ENCODE peak calls at places on chromosome 12, in ten cellular contexts. S is IMR-90, L is K562, N is right lobe of liver, R is erythroblast, C is gastrocnemius medialis, Z is uterus, U is A549, F is ovary, W is Peyer's patch. O is an unnamed sample.
A peak's percentile ranks its signal among the peaks of the same experiment; 100 is the strongest.

GRCh38 chr12:76348079-76348901 is at the start of gene BBS10:
- DNase-seq in S (peak; percentile 91), L (peak; percentile 92), N (peak; percentile 94), R (peak; percentile 91), C (peak; percentile 83), Z (peak; percentile 90), U (peak; percentile 92), F (peak; percentile 89), W (peak; percentile 90), O (peak; percentile 84)

GRCh38 chr12:49558526-49558925 is 9.4 kb downstream of the MCRS1 start:
- DNase-seq in S (no peak), L (no peak), N (no peak), R (no peak), C (no peak), Z (no peak), U (no peak), F (no peak), W (no peak), O (no peak)

GRCh38 chr12:19971396-19971802 is 396.9 kb upstream of the PDE3A start:
- DNase-seq in S (no peak), L (no peak), N (peak; percentile 45), R (no peak), C (no peak), Z (no peak), U (peak; percentile 91), F (no peak), W (no peak), O (no peak)

GRCh38 chr12:128551266-128552025 is 272.3 kb downstream of the SLC15A4 start:
- DNase-seq in S (no peak), L (no peak), N (no peak), R (no peak), C (no peak), Z (no peak), U (no peak), F (no peak), W (no peak), O (no peak)

GRCh38 chr12:64806593-64806992 is 17.9 kb upstream of the TBC1D30 start:
- DNase-seq in S (peak; percentile 82), L (no peak), N (no peak), R (no peak), C (no peak), Z (no peak), U (peak; percentile 33), F (no peak), W (no peak), O (no peak)

GRCh38 chr12:32248594-32249140 is 142.0 kb downstream of the BICD1 start:
- DNase-seq in S (no peak), L (no peak), N (no peak), R (no peak), C (no peak), Z (no peak), U (no peak), F (no peak), W (no peak), O (no peak)

GRCh38 chr12:94980577-94980976 is 22.9 kb downstream of the NDUFA12 start:
- DNase-seq in S (peak; percentile 42), L (no peak), N (no peak), R (no peak), C (no peak), Z (no peak), U (peak; percentile 30), F (no peak), W (no peak), O (no peak)

GRCh38 chr12:50579757-50580267 is 75.0 kb downstream of the DIP2B start:
- DNase-seq in S (peak; percentile 60), L (no peak), N (no peak), R (no peak), C (no peak), Z (no peak), U (peak; percentile 67), F (no peak), W (no peak), O (peak; percentile 40)

GRCh38 chr12:121095544-121096198 is 37.0 kb upstream of the P2RX7 start:
- DNase-seq in S (peak; percentile 35), L (peak; percentile 78), N (peak; percentile 73), R (peak; percentile 58), C (peak; percentile 19), Z (peak; percentile 65), U (peak; percentile 64), F (peak; percentile 77), W (peak; percentile 64), O (peak; percentile 87)

GRCh38 chr12:96749978-96750377 is 157.1 kb upstream of the NEDD1 start:
- DNase-seq in S (no peak), L (no peak), N (no peak), R (no peak), C (no peak), Z (no peak), U (no peak), F (no peak), W (no peak), O (no peak)

GRCh38 chr12:89129471-89129870 is 222.8 kb downstream of the DUSP6 start:
- DNase-seq in S (no peak), L (no peak), N (no peak), R (no peak), C (no peak), Z (no peak), U (no peak), F (no peak), W (no peak), O (no peak)

GRCh38 chr12:52151859-52152783 is 39.7 kb downstream of the KRT80 start:
- DNase-seq in S (peak; percentile 41), L (peak; percentile 75), N (peak; percentile 71), R (peak; percentile 64), C (peak; percentile 25), Z (peak; percentile 58), U (peak; percentile 94), F (peak; percentile 76), W (peak; percentile 46), O (peak; percentile 79)

GRCh38 chr12:26636710-26637328 is 196.2 kb downstream of the ITPR2 start:
- DNase-seq in S (peak; percentile 74), L (no peak), N (no peak), R (no peak), C (no peak), Z (no peak), U (peak; percentile 50), F (no peak), W (no peak), O (no peak)

GRCh38 chr12:116556964-116557706 is 2.0 kb upstream of the MAP1LC3B2 start:
- DNase-seq in S (peak; percentile 26), L (peak; percentile 49), N (no peak), R (no peak), C (no peak), Z (no peak), U (no peak), F (no peak), W (no peak), O (no peak)

GRCh38 chr12:109783965-109784244 is 49.3 kb downstream of the TRPV4 start:
- DNase-seq in S (no peak), L (no peak), N (no peak), R (no peak), C (no peak), Z (no peak), U (no peak), F (no peak), W (no peak), O (no peak)

GRCh38 chr12:737117-737739 is 15.2 kb upstream of the WNK1 start:
- DNase-seq in S (no peak), L (no peak), N (no peak), R (no peak), C (no peak), Z (no peak), U (no peak), F (no peak), W (no peak), O (no peak)

GRCh38 chr12:43957732-43958131 is 121.9 kb downstream of the TMEM117 start:
- DNase-seq in S (peak; percentile 67), L (peak; percentile 44), N (no peak), R (peak; percentile 15), C (no peak), Z (no peak), U (peak; percentile 48), F (no peak), W (no peak), O (peak; percentile 8)

GRCh38 chr12:21296751-21297406 is 37.8 kb downstream of the SLCO1A2 start:
- DNase-seq in S (peak; percentile 2), L (peak; percentile 8), N (no peak), R (no peak), C (no peak), Z (no peak), U (peak; percentile 16), F (no peak), W (no peak), O (peak; percentile 1)

GRCh38 chr12:114405449-114406271 is at the start of gene TBX5:
- DNase-seq in S (peak; percentile 93), L (no peak), N (no peak), R (no peak), C (no peak), Z (no peak), U (no peak), F (no peak), W (no peak), O (no peak)

DNA sequence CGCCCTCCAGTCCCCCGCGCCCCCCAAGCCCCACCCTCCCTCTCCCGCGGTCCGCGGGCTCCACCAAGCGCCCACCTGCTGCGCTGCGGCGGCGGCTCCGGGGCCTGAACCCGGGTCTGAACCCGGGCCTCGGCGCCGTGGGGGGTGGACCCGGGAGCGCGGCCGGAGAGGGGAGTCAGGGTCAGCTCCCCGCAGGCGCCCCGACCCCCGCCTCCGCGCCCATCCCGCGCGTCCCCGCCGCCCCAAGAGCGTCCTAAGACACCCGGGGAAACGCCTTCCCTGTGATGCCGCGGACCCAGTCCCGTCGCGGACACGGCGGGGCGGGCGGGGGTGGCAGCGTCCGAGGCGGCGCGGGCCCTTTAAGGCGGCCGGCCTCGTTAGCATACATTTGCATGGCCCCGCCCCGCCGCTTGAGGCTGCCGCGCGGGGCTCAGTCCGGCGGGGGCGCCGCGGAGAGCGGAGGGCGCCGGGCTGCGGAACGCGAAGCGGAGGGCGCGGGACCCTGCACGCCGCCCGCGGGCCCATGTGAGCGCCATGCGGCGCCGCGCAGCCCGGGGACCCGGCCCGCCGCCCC is at the start of gene MMP17:
- DNase-seq in S (peak; percentile 55), L (peak; percentile 85), N (peak; percentile 48), R (peak; percentile 47), C (no peak), Z (peak; percentile 41), U (peak; percentile 75), F (peak; percentile 71), W (peak; percentile 58), O (no peak)
- TF ChIP-seq POLR2A in S (peak; percentile 33), L (no peak), N (peak; percentile 31), R (no peak), C (peak; percentile 24), Z (no peak), U (peak; percentile 83), F (no peak), W (no peak), O (peak; percentile 86)

GRCh38 chr12:4320859-4321701 is at the start of gene TIGAR:
- DNase-seq in S (peak; percentile 93), L (peak; percentile 89), N (peak; percentile 95), R (peak; percentile 89), C (peak; percentile 87), Z (peak; percentile 92), U (peak; percentile 95), F (peak; percentile 89), W (peak; percentile 93), O (peak; percentile 97)
- TF ChIP-seq POLR2A in S (peak; percentile 95), L (peak; percentile 64), N (peak; percentile 94), R (peak; percentile 27), C (peak; percentile 91), Z (peak; percentile 78), U (peak; percentile 98), F (peak; percentile 6), W (peak; percentile 89), O (peak; percentile 99)

GRCh38 chr12:54393743-54394142 is 9.2 kb upstream of the ZNF385A start:
- DNase-seq in S (no peak), L (no peak), N (no peak), R (no peak), C (no peak), Z (no peak), U (no peak), F (no peak), W (no peak), O (no peak)
- TF ChIP-seq POLR2A in S (no peak), L (no peak), N (no peak), R (no peak), C (no peak), Z (no peak), U (no peak), F (no peak), W (no peak), O (no peak)

GRCh38 chr12:17593715-17594406 is 496.1 kb downstream of the RERGL start:
- DNase-seq in S (no peak), L (no peak), N (no peak), R (no peak), C (no peak), Z (no peak), U (no peak), F (no peak), W (no peak), O (no peak)
- TF ChIP-seq POLR2A in S (no peak), L (no peak), N (no peak), R (no peak), C (no peak), Z (no peak), U (no peak), F (no peak), W (no peak), O (no peak)

O was measured in H54.